ENCODE peak calls at places on chromosomes 12 and 14, in four cellular contexts. X, L, U and T are unnamed samples.

GRCh38 chr12:94190623-94191022 is 42.2 kb downstream of the PLXNC1 start:
- DNase-seq in X (no peak), L (no peak), U (no peak), T (no peak)

GRCh38 chr14:70735043-70735442 is 74.3 kb downstream of the MAP3K9 start:
- DNase-seq in X (no peak), L (no peak), U (no peak), T (no peak)

GRCh38 chr12:66059670-66060069 is 70.9 kb downstream of the LLPH start:
- DNase-seq in X (no peak), L (no peak), U (no peak), T (no peak)

GRCh38 chr12:131755305-131756113 is 44.6 kb downstream of the SFSWAP start:
- DNase-seq in X (no peak), L (peak), U (no peak), T (no peak)

GRCh38 chr14:80850197-80850814 is 91.2 kb downstream of the CEP128 start:
- DNase-seq in X (no peak), L (peak), U (no peak), T (no peak)

GRCh38 chr14:35944847-35945246 is 118.7 kb downstream of the BRMS1L start:
- DNase-seq in X (no peak), L (peak), U (no peak), T (no peak)

GRCh38 chr12:116389990-116390655 is 112.6 kb upstream of the MED13L start:
- DNase-seq in X (no peak), L (peak), U (no peak), T (no peak)

GRCh38 chr12:54502485-54502884 is 4.9 kb downstream of the NCKAP1L start:
- DNase-seq in X (no peak), L (peak), U (no peak), T (no peak)

GRCh38 chr14:74019743-74020142 is 594 bp downstream of the BBOF1 start:
- DNase-seq in X (no peak), L (peak), U (no peak), T (no peak)

GRCh38 chr12:15852383-15852782 is 29.8 kb upstream of the STRAP start:
- DNase-seq in X (no peak), L (peak), U (no peak), T (no peak)

GRCh38 chr12:51895378-51896135 is 7.7 kb downstream of the ANKRD33 start:
- DNase-seq in X (no peak), L (no peak), U (no peak), T (no peak)

GRCh38 chr14:55398679-55399078 is 13.0 kb downstream of the ATG14 start:
- DNase-seq in X (no peak), L (peak), U (no peak), T (peak)

GRCh38 chr14:76113691-76114090 is 38.0 kb upstream of the GPATCH2L start:
- DNase-seq in X (no peak), L (no peak), U (no peak), T (no peak)

GRCh38 chr12:124755801-124756148 is 107.9 kb downstream of the SCARB1 start:
- DNase-seq in X (no peak), L (no peak), U (no peak), T (no peak)

GRCh38 chr14:105146976-105147700 is 21.4 kb downstream of the JAG2 start:
- DNase-seq in X (no peak), L (no peak), U (no peak), T (no peak)

GRCh38 chr14:68085742-68086141 is 266.2 kb downstream of the RAD51B start:
- DNase-seq in X (no peak), L (no peak), U (no peak), T (peak)

GRCh38 chr12:72281145-72281544 is 9.0 kb downstream of the TRHDE start:
- DNase-seq in X (no peak), L (no peak), U (no peak), T (no peak)

GRCh38 chr12:93563807-93564538 is 8.5 kb upstream of the SOCS2 start:
- DNase-seq in X (no peak), L (peak), U (no peak), T (no peak)

GRCh38 chr14:104638927-104639450 is 34.4 kb upstream of the TMEM179 start:
- DNase-seq in X (no peak), L (no peak), U (no peak), T (no peak)

GRCh38 chr12:12804432-12804886 is 8.7 kb upstream of the DDX47 start:
- DNase-seq in X (no peak), L (peak), U (no peak), T (no peak)

GRCh38 chr14:104286086-104286485 is 147.7 kb downstream of the KIF26A start:
- DNase-seq in X (no peak), L (no peak), U (no peak), T (no peak)

GRCh38 chr14:91418387-91419043 is 895 bp upstream of the CCDC88C start:
- DNase-seq in X (no peak), L (peak), U (peak), T (peak)

GRCh38 chr12:124273630-124274029 is 21.3 kb upstream of the RFLNA start:
- DNase-seq in X (no peak), L (peak), U (no peak), T (no peak)

GRCh38 chr12:104886418-104887401 is 71.4 kb downstream of the SLC41A2 start:
- DNase-seq in X (no peak), L (peak), U (no peak), T (no peak)

GRCh38 chr12:57171668-57172067 is 24.2 kb upstream of the LRP1-AS start:
- DNase-seq in X (no peak), L (no peak), U (no peak), T (no peak)

GRCh38 chr14:59305836-59306555 is 117.5 kb downstream of the DAAM1 start:
- DNase-seq in X (no peak), L (peak), U (no peak), T (no peak)

GRCh38 chr12:40734283-40734682 is 42.0 kb downstream of the CNTN1 start:
- DNase-seq in X (no peak), L (no peak), U (no peak), T (no peak)

GRCh38 chr14:93903342-93904184 is 23.6 kb upstream of the FAM181A start:
- DNase-seq in X (no peak), L (peak), U (no peak), T (no peak)

GRCh38 chr12:56280849-56281248 is 14.1 kb downstream of the COQ10A start:
- DNase-seq in X (no peak), L (no peak), U (no peak), T (no peak)

GRCh38 chr14:18688346-18688745 is 87.4 kb downstream of the OR11H12 start:
- DNase-seq in X (no peak), L (no peak), U (no peak), T (no peak)

GRCh38 chr12:12349711-12350665 is at the start of gene MANSC1:
- DNase-seq in X (peak), L (peak), U (peak), T (peak)

GRCh38 chr12:111196532-111196931 is 172.4 kb downstream of the PHETA1 start:
- DNase-seq in X (no peak), L (no peak), U (no peak), T (no peak)

GRCh38 chr12:53561590-53561953 is 54.3 kb upstream of the NPFF start:
- DNase-seq in X (no peak), L (peak), U (no peak), T (no peak)

GRCh38 chr14:95679995-95680735 is 6.1 kb upstream of the TCL1B start:
- DNase-seq in X (peak), L (no peak), U (peak), T (no peak)

GRCh38 chr14:34038358-34039057 is 87.6 kb upstream of the EGLN3 start:
- DNase-seq in X (no peak), L (peak), U (no peak), T (no peak)